ENCODE peak calls at places on chromosomes 11 and 22, in six cellular contexts. P is choroid plexus epithelial cell, N is Peyer's patch, L is astrocyte of the spinal cord, Q is H9, O is GM10248. J is an unnamed sample.

GRCh38 chr11:75152090-75152489 is 1.2 kb downstream of the SLCO2B1 start:
- DNase-seq in P (no peak), N (no peak), L (no peak), Q (no peak), O (no peak), J (no peak)

GRCh38 chr11:95655544-95655943 is 134.0 kb downstream of the FAM76B start:
- DNase-seq in P (no peak), N (no peak), L (no peak), Q (no peak), O (no peak), J (no peak)

GRCh38 chr11:69854719-69855118 is 35.5 kb upstream of the FGF3 start:
- DNase-seq in P (peak), N (no peak), L (no peak), Q (no peak), O (no peak), J (no peak)

GRCh38 chr11:11215058-11215815 is 137.8 kb downstream of the CSNK2A3 start:
- DNase-seq in P (no peak), N (no peak), L (no peak), Q (no peak), O (no peak), J (no peak)

GRCh38 chr11:26947379-26947844 is 46.5 kb upstream of the FIBIN start:
- DNase-seq in P (peak), N (no peak), L (peak), Q (no peak), O (no peak), J (no peak)

GRCh38 chr11:120908521-120909181 is 115.3 kb upstream of the TBCEL start:
- DNase-seq in P (peak), N (no peak), L (no peak), Q (no peak), O (no peak), J (no peak)

GRCh38 chr22:37273126-37273845 is 9.0 kb upstream of the CYTH4 start:
- DNase-seq in P (peak), N (no peak), L (peak), Q (no peak), O (peak), J (no peak)

GRCh38 chr22:45072322-45072903 is 62.6 kb upstream of the PHF21B start:
- DNase-seq in P (peak), N (no peak), L (peak), Q (peak), O (no peak), J (no peak)

GRCh38 chr11:8863838-8864237 is 47.2 kb upstream of the AKIP1 start:
- DNase-seq in P (peak), N (no peak), L (peak), Q (no peak), O (no peak), J (no peak)

GRCh38 chr22:37750596-37751162 is 53.8 kb downstream of the TRIOBP start:
- DNase-seq in P (no peak), N (no peak), L (no peak), Q (no peak), O (no peak), J (no peak)

GRCh38 chr11:75896843-75897419 is 81.9 kb downstream of the UVRAG start:
- DNase-seq in P (peak), N (no peak), L (peak), Q (no peak), O (no peak), J (no peak)

GRCh38 chr22:43404673-43405385 is 7.0 kb upstream of the MPPED1 start:
- DNase-seq in P (no peak), N (no peak), L (no peak), Q (no peak), O (no peak), J (no peak)

GRCh38 chr11:119863811-119864601 is 135.0 kb upstream of the NECTIN1 start:
- DNase-seq in P (no peak), N (peak), L (no peak), Q (peak), O (no peak), J (no peak)

GRCh38 chr11:120566176-120566575 is 54.6 kb downstream of the GRIK4 start:
- DNase-seq in P (peak), N (no peak), L (peak), Q (peak), O (no peak), J (no peak)

GRCh38 chr11:78832226-78832947 is 257.7 kb upstream of the NARS2 start:
- DNase-seq in P (peak), N (no peak), L (no peak), Q (no peak), O (no peak), J (no peak)

GRCh38 chr11:75428989-75429640 is 3.9 kb downstream of the KLHL35 start:
- DNase-seq in P (no peak), N (peak), L (no peak), Q (no peak), O (no peak), J (no peak)

GRCh38 chr11:74418509-74418895 is 20.3 kb upstream of the PGM2L1 start:
- DNase-seq in P (peak), N (no peak), L (peak), Q (no peak), O (no peak), J (no peak)

GRCh38 chr11:3664032-3664630 is 7.1 kb downstream of the CHRNA10 start:
- DNase-seq in P (no peak), N (no peak), L (no peak), Q (no peak), O (no peak), J (no peak)

GRCh38 chr22:36419177-36419911 is 31.6 kb upstream of the MYH9 start:
- DNase-seq in P (peak), N (no peak), L (peak), Q (no peak), O (no peak), J (no peak)

GRCh38 chr11:16945671-16946469 is 68.3 kb downstream of the PLEKHA7 start:
- DNase-seq in P (peak), N (peak), L (peak), Q (peak), O (peak), J (peak)

GRCh38 chr11:85752201-85752889 is 58.6 kb downstream of the SYTL2 start:
- DNase-seq in P (no peak), N (no peak), L (no peak), Q (no peak), O (no peak), J (no peak)

GRCh38 chr22:50085211-50085999 is at the start of gene MLC1:
- DNase-seq in P (no peak), N (no peak), L (no peak), Q (no peak), O (no peak), J (no peak)

GRCh38 chr11:75246673-75247350 is 6.2 kb downstream of the TPBGL start:
- DNase-seq in P (no peak), N (no peak), L (no peak), Q (peak), O (no peak), J (no peak)

GRCh38 chr11:19933132-19933735 is 220.6 kb downstream of the NAV2 start:
- DNase-seq in P (no peak), N (no peak), L (no peak), Q (no peak), O (no peak), J (no peak)

GRCh38 chr11:125110506-125110905 is 920 bp downstream of the TMEM218 start:
- DNase-seq in P (peak), N (no peak), L (no peak), Q (no peak), O (no peak), J (no peak)

GRCh38 chr11:116642481-116642880 is 130.3 kb downstream of the BUD13 start:
- DNase-seq in P (no peak), N (no peak), L (no peak), Q (no peak), O (no peak), J (no peak)

GRCh38 chr22:28934026-28934425 is 50.7 kb downstream of the ZNRF3 start:
- DNase-seq in P (no peak), N (no peak), L (no peak), Q (no peak), O (no peak), J (no peak)

GRCh38 chr11:10490398-10491232 is 35.6 kb downstream of the AMPD3 start:
- DNase-seq in P (peak), N (no peak), L (peak), Q (peak), O (no peak), J (no peak)

GRCh38 chr11:71305451-71306125 is 53.2 kb upstream of the SHANK2 start:
- DNase-seq in P (no peak), N (peak), L (no peak), Q (peak), O (no peak), J (peak)

GRCh38 chr11:74282863-74283484 is 28.5 kb downstream of the P4HA3 start:
- DNase-seq in P (no peak), N (no peak), L (no peak), Q (no peak), O (no peak), J (no peak)

GRCh38 chr11:77470504-77470903 is 3.4 kb downstream of the PAK1 start:
- DNase-seq in P (no peak), N (no peak), L (no peak), Q (no peak), O (peak), J (no peak)

GRCh38 chr11:67483901-67484665 is 1.3 kb downstream of the AIP start:
- DNase-seq in P (no peak), N (peak), L (no peak), Q (no peak), O (no peak), J (no peak)

GRCh38 chr11:122976734-122977454 is 4.7 kb downstream of the BSX start:
- DNase-seq in P (no peak), N (no peak), L (no peak), Q (peak), O (no peak), J (no peak)

GRCh38 chr11:121133046-121133445 is 32.0 kb downstream of the TECTA start:
- DNase-seq in P (no peak), N (no peak), L (no peak), Q (no peak), O (no peak), J (no peak)

GRCh38 chr11:81874627-81875026 is 859.0 kb downstream of the FAM181B start:
- DNase-seq in P (peak), N (no peak), L (no peak), Q (no peak), O (no peak), J (no peak)

DNA sequence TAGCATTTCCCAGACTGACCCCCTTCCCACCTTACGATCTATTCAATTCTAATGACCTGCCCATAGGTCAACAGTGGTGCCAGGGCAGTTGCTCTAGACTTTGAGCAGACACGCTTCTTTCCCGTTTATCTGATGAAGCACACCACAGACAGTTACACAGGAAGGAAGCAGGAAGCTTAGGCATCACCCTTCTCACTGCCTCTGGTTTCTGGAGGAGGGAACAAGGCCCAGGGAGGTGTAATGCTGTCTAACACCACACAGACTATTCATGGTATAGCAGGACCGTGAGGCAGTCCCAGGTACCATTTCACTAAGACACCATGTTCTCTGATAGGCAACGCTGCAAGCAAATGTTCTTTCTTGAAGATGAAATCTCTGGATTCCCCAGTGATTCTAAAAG is 279.4 kb downstream of the NTM start:
- DNase-seq in P (no peak), N (no peak), L (no peak), Q (no peak), O (no peak), J (no peak)
- TF ChIP-seq CTCF in P (no peak), N (no peak), L (no peak), Q (no peak), O (no peak), J (no peak)

GRCh38 chr11:30960387-30960992 is 374.3 kb upstream of the MPPED2 start:
- DNase-seq in P (peak), N (no peak), L (peak), Q (no peak), O (no peak), J (no peak)
- TF ChIP-seq CTCF in P (peak), N (peak), L (peak), Q (peak), O (peak), J (peak)

DNA sequence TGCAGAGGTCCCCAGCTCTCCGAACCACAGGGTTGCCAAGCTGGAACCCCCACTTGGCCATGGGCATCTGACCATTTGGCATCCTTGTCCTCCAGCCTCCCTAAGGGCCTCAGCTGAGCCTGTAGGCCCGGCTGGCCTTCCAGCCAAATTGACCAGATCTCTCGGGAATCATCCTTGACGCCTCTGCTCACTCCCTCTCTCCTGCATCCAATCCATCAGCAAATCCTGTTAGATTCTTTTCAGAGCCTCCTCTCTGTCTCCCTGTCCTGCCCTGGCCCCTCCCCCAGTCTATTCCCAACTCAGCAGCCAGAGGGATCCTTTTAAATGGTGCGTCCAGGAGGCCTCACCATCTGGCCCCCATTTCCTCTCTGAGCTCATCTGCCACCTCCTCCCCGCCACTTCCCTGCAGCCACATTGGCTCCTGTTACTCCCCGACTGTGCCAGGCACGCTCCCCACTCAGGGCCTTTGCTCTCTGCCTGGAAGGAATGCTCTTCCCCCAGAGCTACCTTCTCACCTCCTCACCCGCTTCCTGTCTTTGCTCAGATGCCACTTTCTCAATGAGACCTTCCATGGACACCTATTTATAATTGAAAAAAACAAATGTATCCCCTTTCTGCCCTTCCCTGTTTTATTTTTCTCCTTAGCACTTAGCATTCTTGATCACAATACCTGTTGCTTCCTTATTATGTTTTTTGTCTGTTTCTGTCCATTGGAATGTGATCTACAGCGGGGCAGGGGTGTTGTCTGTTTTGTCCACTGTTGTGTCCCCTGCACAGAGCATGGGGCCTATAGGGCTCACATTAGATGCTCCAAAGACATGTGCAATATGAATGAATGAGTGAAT is 78.1 kb downstream of the NFAM1 start:
- DNase-seq in P (no peak), N (no peak), L (no peak), Q (peak), O (no peak), J (no peak)
- TF ChIP-seq CTCF in P (peak), N (no peak), L (no peak), Q (peak), O (no peak), J (no peak)

DNA sequence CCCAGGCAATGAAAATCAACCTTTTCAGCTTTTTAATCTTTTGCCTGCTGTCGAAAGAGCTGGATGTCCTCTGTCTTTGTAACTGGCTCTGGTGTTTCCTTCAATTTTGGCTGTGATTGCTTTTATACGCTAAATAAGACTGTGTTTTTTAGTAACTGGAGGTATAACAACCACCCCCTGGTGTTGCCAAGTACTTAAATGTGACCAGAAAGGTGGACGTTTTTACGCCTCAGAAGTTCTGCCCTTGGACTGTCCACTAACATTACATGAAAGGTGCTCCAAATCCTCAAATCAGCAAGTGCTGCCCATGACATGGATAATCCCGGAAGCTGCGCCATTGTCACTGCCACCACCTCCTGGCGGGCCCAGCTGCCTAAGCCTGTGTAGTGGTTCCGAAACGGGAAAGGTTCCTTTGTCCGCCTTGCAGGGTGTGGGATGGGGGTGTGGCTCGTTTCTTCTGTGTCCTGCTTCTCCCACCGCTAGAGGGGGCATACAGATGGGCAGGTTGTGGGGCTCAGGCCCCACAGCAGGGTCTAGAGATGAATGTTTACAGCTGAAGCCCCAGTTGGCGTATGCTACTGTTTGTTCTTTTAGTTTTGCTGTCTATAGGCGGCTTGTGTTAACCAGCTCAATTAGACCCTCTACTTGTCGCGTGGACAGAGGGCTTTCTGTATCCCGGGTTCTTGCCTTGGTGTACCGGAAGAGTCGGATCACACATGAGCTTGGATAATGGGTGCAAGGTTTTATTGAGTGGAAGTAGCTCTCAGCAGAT is 82.2 kb upstream of the SEPTIN5 start:
- DNase-seq in P (peak), N (no peak), L (peak), Q (peak), O (no peak), J (no peak)
- TF ChIP-seq CTCF in P (peak), N (no peak), L (peak), Q (peak), O (peak), J (peak)

GRCh38 chr11:113494021-113494420 is 18.8 kb upstream of the DRD2 start:
- DNase-seq in P (peak), N (no peak), L (no peak), Q (no peak), O (no peak), J (no peak)
- TF ChIP-seq CTCF in P (peak), N (no peak), L (no peak), Q (no peak), O (no peak), J (no peak)

DNA sequence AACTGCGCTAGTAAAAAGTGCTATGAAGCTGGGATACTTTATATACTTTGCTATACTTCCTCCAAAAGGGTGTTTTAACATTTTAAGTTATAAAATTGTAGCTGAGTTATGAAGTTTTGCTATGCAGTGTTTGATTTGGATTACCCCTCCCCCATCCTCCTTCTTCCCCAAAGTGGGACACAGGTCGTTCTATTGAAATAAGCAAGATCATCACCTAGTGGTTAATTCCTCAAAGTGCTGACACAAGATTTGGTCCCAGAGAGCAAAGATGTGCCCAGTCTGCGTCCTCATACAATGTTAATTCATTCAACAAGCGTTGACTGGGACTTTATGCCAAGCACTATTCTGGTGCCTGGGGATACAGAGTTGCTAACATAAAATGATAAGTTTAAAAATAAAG is 78.5 kb downstream of the SPON1 start:
- DNase-seq in P (peak), N (no peak), L (no peak), Q (no peak), O (no peak), J (no peak)
- TF ChIP-seq CTCF in P (peak), N (peak), L (peak), Q (peak), O (no peak), J (no peak)

GRCh38 chr11:100445231-100445735 is 241.8 kb upstream of the ARHGAP42 start:
- DNase-seq in P (peak), N (no peak), L (peak), Q (no peak), O (no peak), J (no peak)
- TF ChIP-seq CTCF in P (peak), N (no peak), L (no peak), Q (peak), O (no peak), J (no peak)

J was measured in mesothelial cell of epicardium.